ENCODE peak calls at places on chromosomes 6 and 20, in ten cellular contexts. Z is GM10248; L is NCI-H1105; R is stimulated activated CD8-positive, alpha-beta memory T cell treated with anti-CD3 and anti-CD28 coated beads, Interleukin-15, amount 100 ng/mL, for 4 hours; W is astrocyte; N is D341Med; K is AG10803; B is RWPE1; C is WTC11; X is non-pigmented ciliary epithelial cell. O is an unnamed sample.

GRCh38 chr6:17167327-17167979 is 65.6 kb downstream of the STMND1 start:
- DNase-seq in Z (no peak), L (no peak), R (no peak), W (peak), N (peak), K (peak), B (peak), C (peak), X (no peak), O (no peak)

GRCh38 chr6:28673417-28673799 is 147.7 kb downstream of the GPX5 start:
- DNase-seq in Z (no peak), L (no peak), R (no peak), W (no peak), N (no peak), K (no peak), B (no peak), C (no peak), X (no peak), O (no peak)

GRCh38 chr6:52508261-52508739 is 68.6 kb downstream of the TRAM2 start:
- DNase-seq in Z (no peak), L (no peak), R (no peak), W (no peak), N (no peak), K (no peak), B (no peak), C (no peak), X (no peak), O (no peak)

GRCh38 chr6:81465859-81466258 is 286.6 kb downstream of the TENT5A start:
- DNase-seq in Z (no peak), L (no peak), R (no peak), W (no peak), N (no peak), K (peak), B (no peak), C (no peak), X (peak), O (peak)

GRCh38 chr6:157219201-157220200 is 103.8 kb downstream of the TMEM242 start:
- DNase-seq in Z (no peak), L (no peak), R (no peak), W (peak), N (no peak), K (peak), B (peak), C (no peak), X (no peak), O (no peak)

GRCh38 chr6:145723646-145724045 is 11.7 kb downstream of the EPM2A start:
- DNase-seq in Z (no peak), L (no peak), R (no peak), W (no peak), N (no peak), K (peak), B (no peak), C (no peak), X (no peak), O (no peak)

GRCh38 chr6:122059918-122060317 is 339.5 kb upstream of the HSF2 start:
- DNase-seq in Z (no peak), L (peak), R (no peak), W (no peak), N (no peak), K (no peak), B (no peak), C (no peak), X (no peak), O (no peak)

GRCh38 chr6:83199173-83199864 is 6.2 kb downstream of the RWDD2A start:
- DNase-seq in Z (no peak), L (no peak), R (no peak), W (peak), N (no peak), K (no peak), B (no peak), C (no peak), X (no peak), O (no peak)

GRCh38 chr20:62061851-62062418 is 3.7 kb downstream of the TAF4 start:
- DNase-seq in Z (no peak), L (no peak), R (no peak), W (no peak), N (peak), K (no peak), B (no peak), C (no peak), X (no peak), O (no peak)

GRCh38 chr6:73514746-73515110 is 6.1 kb downstream of the EEF1A1 start:
- DNase-seq in Z (no peak), L (no peak), R (no peak), W (no peak), N (no peak), K (no peak), B (no peak), C (no peak), X (no peak), O (no peak)

GRCh38 chr6:84137051-84137375 is 90.4 kb downstream of the CEP162 start:
- DNase-seq in Z (no peak), L (no peak), R (no peak), W (peak), N (peak), K (no peak), B (no peak), C (no peak), X (peak), O (no peak)

GRCh38 chr6:34362909-34363713 is 29.4 kb downstream of the NUDT3 start:
- DNase-seq in Z (peak), L (no peak), R (no peak), W (no peak), N (no peak), K (no peak), B (no peak), C (no peak), X (no peak), O (no peak)

GRCh38 chr6:22904413-22904812 is 335.0 kb downstream of the HDGFL1 start:
- DNase-seq in Z (no peak), L (peak), R (no peak), W (no peak), N (no peak), K (no peak), B (no peak), C (no peak), X (no peak), O (no peak)

GRCh38 chr20:46557231-46557956 is 6.9 kb upstream of the OCSTAMP start:
- DNase-seq in Z (no peak), L (no peak), R (no peak), W (no peak), N (no peak), K (peak), B (peak), C (no peak), X (no peak), O (no peak)

GRCh38 chr20:48773837-48774418 is 53.9 kb downstream of the PREX1 start:
- DNase-seq in Z (no peak), L (no peak), R (no peak), W (no peak), N (no peak), K (peak), B (no peak), C (no peak), X (no peak), O (no peak)

GRCh38 chr6:71908162-71908765 is 21.9 kb downstream of the RIMS1 start:
- DNase-seq in Z (no peak), L (no peak), R (no peak), W (no peak), N (no peak), K (no peak), B (no peak), C (no peak), X (no peak), O (no peak)

GRCh38 chr6:48151142-48151541 is 40.1 kb upstream of the PTCHD4 start:
- DNase-seq in Z (no peak), L (no peak), R (no peak), W (peak), N (no peak), K (no peak), B (peak), C (no peak), X (peak), O (no peak)

GRCh38 chr6:82408952-82409421 is 45.4 kb downstream of the TPBG start:
- DNase-seq in Z (no peak), L (no peak), R (no peak), W (peak), N (no peak), K (peak), B (peak), C (no peak), X (peak), O (no peak)

GRCh38 chr6:42340516-42340915 is 111.2 kb downstream of the TRERF1 start:
- DNase-seq in Z (no peak), L (no peak), R (no peak), W (no peak), N (no peak), K (no peak), B (no peak), C (no peak), X (no peak), O (no peak)

O was measured in MM.1S.